ENCODE peak calls at places on chromosomes 6 and 20, in five cellular contexts. K is HL-60, Y is GM13977, C is endothelial cell, T is GM20000. L is an unnamed sample.

GRCh38 chr20:44247131-44247571 is at the start of gene GDAP1L1:
- DNase-seq in Y (no peak), C (peak), K (no peak), T (no peak), L (no peak)

GRCh38 chr6:166087246-166087645 is 80.4 kb downstream of the TBXT start:
- DNase-seq in T (no peak), K (no peak), C (no peak), Y (no peak), L (no peak)

GRCh38 chr6:78910611-78911134 is 43.3 kb downstream of the IRAK1BP1 start:
- DNase-seq in T (peak), C (peak), K (peak), Y (peak), L (peak)

GRCh38 chr20:51536116-51537069 is 6.1 kb downstream of the NFATC2 start:
- DNase-seq in Y (no peak), C (no peak), K (peak), T (no peak), L (no peak)

GRCh38 chr6:42610416-42610815 is 46.6 kb downstream of the UBR2 start:
- DNase-seq in Y (peak), C (no peak), T (peak), K (no peak), L (peak)

GRCh38 chr6:125004198-125004597 is 42.0 kb downstream of the RNF217 start:
- DNase-seq in T (no peak), C (no peak), Y (no peak), K (no peak), L (no peak)

GRCh38 chr20:12068146-12068545 is 150.5 kb downstream of the BTBD3 start:
- DNase-seq in T (no peak), K (no peak), Y (no peak), C (no peak), L (no peak)

GRCh38 chr6:22601941-22602340 is 32.6 kb downstream of the HDGFL1 start:
- DNase-seq in Y (no peak), K (no peak), T (no peak), C (no peak), L (no peak)

GRCh38 chr6:89986650-89987074 is 92.4 kb downstream of the GJA10 start:
- DNase-seq in Y (no peak), C (no peak), T (no peak), K (no peak), L (no peak)

GRCh38 chr6:128725271-128726233 is 157.4 kb upstream of the LAMA2 start:
- DNase-seq in C (peak), K (no peak), T (peak), Y (no peak), L (peak)

GRCh38 chr20:11952621-11953020 is 34.9 kb downstream of the BTBD3 start:
- DNase-seq in Y (no peak), T (no peak), C (no peak), K (no peak), L (no peak)

GRCh38 chr20:45818239-45818638 is 5.8 kb downstream of the UBE2C start:
- DNase-seq in T (no peak), C (no peak), K (no peak), Y (no peak), L (no peak)

GRCh38 chr6:42993445-42993844 is 9.1 kb downstream of the PPP2R5D start:
- DNase-seq in T (no peak), Y (no peak), C (no peak), K (no peak), L (no peak)

GRCh38 chr6:26520088-26520839 is 17.9 kb upstream of the HMGN4 start:
- DNase-seq in C (no peak), T (no peak), K (no peak), Y (no peak), L (no peak)

GRCh38 chr6:89067796-89068195 is 12.8 kb upstream of the PNRC1 start:
- DNase-seq in C (no peak), Y (no peak), T (no peak), K (no peak), L (no peak)

GRCh38 chr6:79082304-79082703 is 4.2 kb upstream of the PHIP start:
- DNase-seq in C (no peak), Y (no peak), K (no peak), T (no peak), L (no peak)

GRCh38 chr20:21053002-21053762 is 53.0 kb downstream of the LINC00237 start:
- DNase-seq in C (no peak), K (peak), T (no peak), Y (no peak), L (no peak)

GRCh38 chr6:132161283-132161682 is 210.1 kb upstream of the CCN2 start:
- DNase-seq in K (no peak), C (peak), Y (peak), T (peak), L (no peak)

GRCh38 chr6:18823782-18824386 is 436.7 kb downstream of the RNF144B start:
- DNase-seq in C (peak), T (no peak), Y (no peak), K (peak), L (no peak)

GRCh38 chr20:21704408-21705385 is 767 bp upstream of the PAX1 start:
- DNase-seq in Y (no peak), T (no peak), C (no peak), K (no peak), L (no peak)

GRCh38 chr20:58571942-58572666 is 56.9 kb upstream of the APCDD1L start:
- DNase-seq in C (no peak), T (no peak), K (no peak), Y (no peak), L (no peak)

GRCh38 chr6:145814035-145814500 is 527 bp downstream of the FBXO30 start:
- DNase-seq in K (peak), Y (no peak), C (no peak), T (no peak), L (no peak)

GRCh38 chr6:68756454-68757375 is 121.6 kb downstream of the ADGRB3 start:
- DNase-seq in K (no peak), Y (no peak), C (no peak), T (no peak), L (no peak)

GRCh38 chr20:58716476-58717277 is 24.1 kb downstream of the NPEPL1 start:
- DNase-seq in C (peak), K (no peak), Y (peak), T (no peak), L (peak)

GRCh38 chr6:168440520-168441433 is at the start of gene SMOC2:
- DNase-seq in K (no peak), T (no peak), C (no peak), Y (no peak), L (no peak)

GRCh38 chr20:14576478-14576877 is 239.1 kb upstream of the FLRT3 start:
- DNase-seq in K (no peak), Y (no peak), C (no peak), T (no peak), L (no peak)

GRCh38 chr20:41213150-41213820 is 75.9 kb downstream of the PLCG1 start:
- DNase-seq in C (no peak), T (no peak), Y (no peak), K (no peak), L (no peak)

GRCh38 chr6:117494283-117494682 is 11.8 kb downstream of the DCBLD1 start:
- DNase-seq in K (no peak), C (no peak), T (no peak), Y (no peak), L (no peak)

GRCh38 chr6:63813531-63813930 is 177.9 kb downstream of the PHF3 start:
- DNase-seq in C (no peak), T (no peak), Y (no peak), K (no peak), L (no peak)

GRCh38 chr6:153301602-153302001 is 170.5 kb upstream of the RGS17 start:
- DNase-seq in K (no peak), Y (no peak), C (no peak), T (no peak), L (no peak)

GRCh38 chr20:50029697-50030428 is 47.1 kb downstream of the SNAI1 start:
- DNase-seq in T (no peak), K (no peak), C (no peak), Y (no peak), L (no peak)

GRCh38 chr6:15960740-15961629 is 167.9 kb upstream of the MYLIP start:
- DNase-seq in Y (no peak), C (no peak), T (no peak), K (peak), L (no peak)

GRCh38 chr20:40978761-40979160 is 49.9 kb upstream of the TOP1 start:
- DNase-seq in Y (no peak), C (no peak), T (no peak), K (no peak), L (no peak)

GRCh38 chr20:47727170-47727880 is 58.0 kb downstream of the SULF2 start:
- DNase-seq in K (peak), T (peak), C (no peak), Y (peak), L (peak)

GRCh38 chr6:40485795-40486194 is 101.4 kb downstream of the LRFN2 start:
- DNase-seq in K (no peak), Y (no peak), C (no peak), T (no peak), L (no peak)

GRCh38 chr20:48986899-48987298 is 59.2 kb upstream of the CSE1L start:
- DNase-seq in T (no peak), Y (no peak), K (peak), C (no peak), L (no peak)

GRCh38 chr6:14458669-14459266 is 341.2 kb downstream of the CD83 start:
- DNase-seq in K (no peak), Y (no peak), T (no peak), C (no peak), L (no peak)

GRCh38 chr20:3670945-3671344 is 7.7 kb upstream of the GFRA4 start:
- DNase-seq in C (no peak), Y (no peak), K (no peak), T (no peak), L (no peak)

GRCh38 chr20:3672864-3673550 is 8.8 kb downstream of the ADAM33 start:
- DNase-seq in T (no peak), K (peak), Y (no peak), C (no peak), L (no peak)

GRCh38 chr20:3673551-3674070 is 8.2 kb downstream of the ADAM33 start:
- DNase-seq in T (no peak), C (no peak), K (no peak), Y (no peak), L (no peak)

GRCh38 chr20:3670511-3670910 is 7.3 kb upstream of the GFRA4 start:
- DNase-seq in Y (no peak), K (no peak), C (no peak), T (no peak), L (no peak)

DNA sequence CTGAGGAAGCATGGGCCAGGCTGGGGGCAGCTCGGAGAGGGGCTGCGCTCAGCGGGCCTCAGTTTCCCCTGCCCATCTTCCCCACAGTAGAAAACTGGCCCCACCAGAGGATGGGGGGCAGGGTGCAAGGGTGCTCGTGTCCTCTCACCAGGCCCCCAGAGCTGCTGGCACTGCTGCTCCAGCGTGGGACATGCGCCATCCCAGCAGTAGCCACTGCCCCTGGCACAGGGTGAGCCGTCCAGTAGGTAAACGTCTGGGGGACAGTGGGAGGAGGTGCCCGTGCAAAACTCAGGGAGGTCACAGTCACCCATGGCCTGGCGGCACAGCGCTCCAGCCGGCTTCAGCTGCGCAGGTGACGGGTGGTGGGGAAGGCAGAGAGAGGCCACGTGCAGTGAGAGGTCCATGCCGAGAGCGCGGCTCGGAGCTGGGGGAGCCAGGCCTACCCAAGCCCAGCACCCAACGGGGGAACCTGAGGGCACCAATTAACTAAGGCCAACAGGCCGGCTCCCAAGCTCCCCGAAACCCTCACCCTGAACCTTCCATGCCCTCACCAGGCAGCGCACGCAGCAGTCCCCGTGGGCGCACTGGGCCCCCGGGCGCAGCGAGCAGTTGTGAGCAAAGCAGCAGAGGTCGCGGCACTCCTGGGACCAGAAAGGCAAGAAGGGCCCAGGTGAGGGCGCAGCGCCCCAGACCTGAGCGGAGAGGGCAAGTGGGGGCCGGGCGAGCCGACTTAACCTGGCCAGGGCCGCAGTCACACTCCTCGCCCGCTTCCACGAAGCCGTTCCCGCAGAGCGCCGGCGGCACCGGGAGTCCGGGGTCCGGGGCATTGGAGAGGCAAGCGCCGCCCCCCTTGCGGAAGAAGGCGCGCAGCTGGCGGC is 9.0 kb upstream of the GFRA4 start:
- DNase-seq in Y (no peak), T (no peak), K (no peak), C (no peak), L (no peak)
- TF ChIP-seq CTCF in Y (no peak), T (no peak), K (no peak), C (no peak), L (no peak)

DNA sequence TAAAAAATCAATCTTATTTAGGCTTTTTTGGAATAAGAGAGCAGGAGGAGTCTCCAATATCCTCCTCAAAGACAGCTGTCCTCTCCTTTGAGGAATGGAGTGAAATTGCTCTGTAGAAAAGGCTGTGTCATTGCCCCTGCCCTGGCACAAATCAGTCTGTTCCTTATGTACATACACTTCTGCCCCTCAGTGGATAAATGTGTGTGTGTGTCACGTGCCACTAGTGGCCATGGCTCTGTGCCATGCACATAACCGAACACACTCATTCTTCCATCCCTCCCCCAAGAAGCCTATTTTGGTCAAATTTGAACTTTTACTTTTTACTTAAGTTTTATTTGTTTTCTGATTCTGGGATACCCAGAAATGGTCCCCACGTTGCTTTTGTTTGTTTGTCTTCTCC is 49.2 kb downstream of the ANKS1A start:
- DNase-seq in K (no peak), C (no peak), T (no peak), Y (no peak), L (no peak)
- TF ChIP-seq CTCF in K (no peak), C (no peak), T (no peak), Y (no peak), L (no peak)

DNA sequence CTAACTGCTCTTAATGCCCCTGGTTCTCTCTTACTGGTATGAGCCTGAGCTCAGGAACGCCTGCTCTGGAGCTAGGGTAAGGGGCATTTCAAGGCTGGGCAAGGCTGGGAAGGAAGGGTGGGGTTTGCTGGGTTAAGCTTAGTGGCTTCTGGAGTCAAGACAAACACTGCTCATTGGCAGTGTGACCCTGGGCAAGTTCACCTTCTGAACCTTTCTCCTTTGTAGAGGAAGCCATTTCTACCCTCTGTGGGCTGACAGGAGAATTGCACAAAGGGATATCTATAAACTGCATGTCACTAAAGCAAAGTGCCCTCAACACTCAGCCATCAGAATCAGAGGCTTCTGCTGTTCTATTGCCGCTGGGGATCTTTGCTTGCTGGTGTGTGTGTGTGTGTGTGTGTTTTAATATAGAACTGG is 20.3 kb upstream of the LRRN4 start:
- DNase-seq in C (peak), T (peak), K (peak), Y (peak), L (no peak)
- TF ChIP-seq CTCF in C (peak), T (no peak), K (peak), Y (peak), L (peak)

DNA sequence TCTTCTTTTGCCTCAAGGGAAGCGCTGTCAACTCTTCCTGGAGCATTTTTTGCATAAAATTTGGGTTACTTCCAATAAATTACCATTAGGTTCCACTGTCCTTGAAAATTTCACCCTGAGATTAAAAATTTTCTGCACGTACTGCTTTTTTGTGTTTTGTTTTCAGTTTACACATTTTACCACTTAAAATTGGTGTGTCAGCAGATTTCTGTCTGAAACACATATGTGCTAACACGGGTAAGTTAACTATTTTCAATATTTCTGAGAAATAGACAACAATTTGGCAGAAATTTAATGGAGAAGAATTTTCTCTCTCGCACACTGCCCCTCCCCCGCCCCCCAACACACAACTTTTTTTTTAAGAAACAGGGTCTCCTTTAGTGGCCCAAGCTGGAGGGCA is 79.5 kb downstream of the ADAT2 start:
- DNase-seq in Y (no peak), T (no peak), C (no peak), K (no peak), L (no peak)
- TF ChIP-seq CTCF in Y (no peak), T (no peak), C (no peak), K (no peak), L (no peak)

GRCh38 chr6:161429921-161430490 is 156.1 kb upstream of the AGPAT4 start:
- DNase-seq in C (no peak), Y (no peak), T (no peak), K (no peak), L (no peak)
- TF ChIP-seq CTCF in C (no peak), Y (no peak), T (no peak), K (no peak), L (no peak)

DNA sequence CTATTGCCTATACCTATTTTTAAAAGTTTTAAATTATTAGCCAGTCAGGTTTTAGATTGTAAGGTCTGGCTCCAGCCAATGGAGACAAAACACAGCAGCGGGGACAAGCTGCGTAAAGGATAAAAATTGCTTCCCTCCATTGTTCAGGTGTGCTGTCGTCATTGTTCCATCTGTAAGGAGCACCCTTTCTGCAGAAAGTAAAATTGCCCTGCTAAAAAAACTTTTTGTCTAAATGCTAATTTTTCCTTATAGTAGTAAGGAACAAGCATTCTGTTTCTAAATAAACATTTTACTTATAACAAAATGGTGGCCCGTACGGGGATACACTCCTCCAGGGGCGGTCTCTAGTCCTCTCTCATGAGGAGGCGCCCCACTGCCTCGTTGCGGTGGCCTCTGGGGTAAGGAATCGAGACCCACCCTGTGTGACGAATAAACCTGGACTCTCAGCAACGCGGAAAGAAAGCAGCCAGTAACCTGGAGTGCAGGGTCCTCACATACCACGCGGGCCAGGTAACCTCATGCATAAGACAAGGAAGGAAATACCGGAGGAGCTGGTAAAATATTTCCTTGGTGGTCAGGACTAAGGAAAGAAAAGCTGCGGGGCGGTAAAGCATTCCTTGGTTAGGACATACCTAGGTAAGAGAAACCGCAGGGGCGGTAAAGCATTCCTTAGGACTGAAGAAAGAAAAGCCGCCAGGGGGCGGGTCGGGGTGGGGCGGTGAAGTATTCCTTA is 80.5 kb downstream of the SYTL3 start:
- DNase-seq in Y (no peak), T (no peak), C (no peak), K (no peak), L (no peak)
- TF ChIP-seq CTCF in Y (no peak), T (no peak), C (no peak), K (no peak), L (no peak)

DNA sequence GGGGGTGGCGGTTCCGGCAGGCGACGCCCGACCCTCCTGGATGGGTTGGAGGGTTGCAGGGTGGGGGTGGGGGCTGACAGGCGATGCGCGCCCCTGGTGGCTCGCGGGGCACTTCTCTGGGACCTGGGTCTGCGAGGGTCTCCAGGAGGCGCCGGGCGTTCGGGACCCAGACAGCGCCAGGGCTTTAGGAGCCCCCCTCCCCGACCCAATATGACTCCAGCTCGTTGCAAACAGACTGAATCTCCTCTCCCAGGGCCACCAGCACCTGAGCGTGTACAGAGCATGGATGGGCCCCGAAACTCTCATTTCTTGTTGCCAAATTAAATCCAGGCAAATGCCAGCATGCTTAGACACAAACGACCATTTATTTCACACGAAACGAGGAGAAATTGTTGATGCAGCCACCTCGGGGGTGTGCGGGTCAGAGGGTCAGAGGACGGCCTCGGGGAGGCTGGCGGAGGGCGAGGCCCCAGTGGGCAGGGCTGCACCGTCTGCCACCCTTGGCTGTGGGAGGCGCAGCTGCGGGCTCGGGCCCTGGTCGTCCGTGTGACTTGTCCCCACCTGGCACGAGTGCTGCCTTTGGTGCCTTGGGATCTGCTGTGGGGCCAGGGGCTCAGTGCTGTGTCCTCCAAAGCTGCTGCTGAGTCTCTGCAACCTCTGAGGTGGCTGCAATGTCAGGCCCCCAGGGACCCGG is 20.9 kb upstream of the GATA5 start:
- DNase-seq in K (no peak), T (peak), C (peak), Y (peak), L (peak)
- TF ChIP-seq CTCF in K (peak), T (peak), C (peak), Y (peak), L (peak)

GRCh38 chr6:112163295-112164257 is 76.2 kb downstream of the FAM229B start:
- DNase-seq in K (peak), C (peak), T (peak), Y (peak), L (peak)
- TF ChIP-seq CTCF in K (peak), C (peak), T (peak), Y (peak), L (peak)